ENCODE peak calls at places on chromosomes 5 and 9, in six cellular contexts. One of them, this sample, is unnamed. For H3K36me3, the result is how much of the 10 kb centered on the place peaks cover.

GRCh38 chr9:129406278-129407225 is 214.3 kb downstream of the C9orf50 start:
- DNase-seq in neural progenitor cell: no peak
- DNase-seq in Karpas-422: peak
- DNase-seq in PC-3: peak
- DNase-seq in left ventricle myocardium inferior: peak
- DNase-seq in GM12878: no peak
- DNase-seq in this sample: peak

GRCh38 chr5:73272351-73272750 is 99.4 kb downstream of the TMEM174 start:
- DNase-seq in PC-3: no peak
- DNase-seq in GM12878: no peak
- DNase-seq in neural progenitor cell: no peak
- DNase-seq in Karpas-422: no peak
- DNase-seq in left ventricle myocardium inferior: no peak
- DNase-seq in this sample: no peak

GRCh38 chr5:38997579-38997978 is 76.6 kb downstream of the RICTOR start:
- DNase-seq in GM12878: no peak
- DNase-seq in neural progenitor cell: peak
- DNase-seq in Karpas-422: no peak
- DNase-seq in left ventricle myocardium inferior: no peak
- DNase-seq in PC-3: no peak
- DNase-seq in this sample: no peak

GRCh38 chr5:57231607-57232006 is 57.7 kb downstream of the GPBP1 start:
- DNase-seq in GM12878: no peak
- DNase-seq in left ventricle myocardium inferior: no peak
- DNase-seq in Karpas-422: no peak
- DNase-seq in neural progenitor cell: no peak
- DNase-seq in PC-3: no peak
- DNase-seq in this sample: no peak

GRCh38 chr5:74636149-74636548 is 4.4 kb downstream of the ENC1 start:
- DNase-seq in neural progenitor cell: no peak
- DNase-seq in Karpas-422: no peak
- DNase-seq in GM12878: no peak
- DNase-seq in PC-3: no peak
- DNase-seq in left ventricle myocardium inferior: no peak
- DNase-seq in this sample: no peak

GRCh38 chr5:159095218-159095617 is 4.5 kb downstream of the EBF1 start:
- DNase-seq in left ventricle myocardium inferior: no peak
- DNase-seq in neural progenitor cell: peak
- DNase-seq in PC-3: no peak
- DNase-seq in Karpas-422: peak
- DNase-seq in GM12878: no peak
- DNase-seq in this sample: no peak

GRCh38 chr9:98251554-98251953 is 3.9 kb downstream of the TBC1D2 start:
- DNase-seq in PC-3: peak
- DNase-seq in left ventricle myocardium inferior: no peak
- DNase-seq in GM12878: no peak
- DNase-seq in neural progenitor cell: no peak
- DNase-seq in Karpas-422: no peak
- DNase-seq in this sample: no peak

GRCh38 chr5:15002791-15003190 is 131.2 kb upstream of the ANKH start:
- DNase-seq in PC-3: no peak
- DNase-seq in GM12878: no peak
- DNase-seq in neural progenitor cell: no peak
- DNase-seq in Karpas-422: no peak
- DNase-seq in left ventricle myocardium inferior: no peak
- DNase-seq in this sample: no peak

GRCh38 chr5:141734501-141735231 is 52.6 kb upstream of the ARAP3 start:
- DNase-seq in PC-3: peak
- DNase-seq in GM12878: no peak
- DNase-seq in Karpas-422: peak
- DNase-seq in neural progenitor cell: peak
- DNase-seq in left ventricle myocardium inferior: no peak
- DNase-seq in this sample: no peak

GRCh38 chr5:62197697-62198096 is 108.3 kb upstream of the KIF2A start:
- DNase-seq in PC-3: no peak
- DNase-seq in neural progenitor cell: no peak
- DNase-seq in Karpas-422: no peak
- DNase-seq in GM12878: no peak
- DNase-seq in left ventricle myocardium inferior: no peak
- DNase-seq in this sample: no peak

GRCh38 chr9:95088421-95089161 is 228.9 kb downstream of the FANCC start:
- DNase-seq in Karpas-422: no peak
- DNase-seq in neural progenitor cell: peak
- DNase-seq in PC-3: no peak
- DNase-seq in GM12878: no peak
- DNase-seq in left ventricle myocardium inferior: no peak
- DNase-seq in this sample: no peak

GRCh38 chr5:179263391-179264052 is 81.7 kb downstream of the ADAMTS2 start:
- DNase-seq in left ventricle myocardium inferior: peak
- DNase-seq in Karpas-422: no peak
- DNase-seq in neural progenitor cell: no peak
- DNase-seq in PC-3: no peak
- DNase-seq in GM12878: no peak
- DNase-seq in this sample: peak

GRCh38 chr9:4620881-4621555 is 41.1 kb upstream of the PLPP6 start:
- DNase-seq in left ventricle myocardium inferior: no peak
- DNase-seq in Karpas-422: no peak
- DNase-seq in GM12878: no peak
- DNase-seq in neural progenitor cell: peak
- DNase-seq in PC-3: no peak
- DNase-seq in this sample: no peak

GRCh38 chr5:14156611-14157493 is 13.7 kb downstream of the TRIO start:
- DNase-seq in neural progenitor cell: no peak
- DNase-seq in GM12878: peak
- DNase-seq in PC-3: peak
- DNase-seq in left ventricle myocardium inferior: no peak
- DNase-seq in Karpas-422: no peak
- DNase-seq in this sample: peak

GRCh38 chr5:54736003-54736797 is 218.6 kb downstream of the SNX18 start:
- DNase-seq in neural progenitor cell: no peak
- DNase-seq in left ventricle myocardium inferior: no peak
- DNase-seq in Karpas-422: no peak
- DNase-seq in GM12878: no peak
- DNase-seq in PC-3: no peak
- DNase-seq in this sample: no peak

GRCh38 chr5:54520438-54520846 is 2.9 kb downstream of the SNX18 start:
- DNase-seq in Karpas-422: no peak
- DNase-seq in PC-3: peak
- DNase-seq in left ventricle myocardium inferior: no peak
- DNase-seq in neural progenitor cell: no peak
- DNase-seq in GM12878: no peak
- DNase-seq in this sample: no peak

GRCh38 chr9:74556685-74557084 is 59.5 kb downstream of the RORB start:
- DNase-seq in GM12878: no peak
- DNase-seq in PC-3: no peak
- DNase-seq in neural progenitor cell: no peak
- DNase-seq in Karpas-422: no peak
- DNase-seq in left ventricle myocardium inferior: no peak
- DNase-seq in this sample: no peak

GRCh38 chr5:79493596-79494343 is 20.2 kb downstream of the HOMER1 start:
- DNase-seq in PC-3: no peak
- DNase-seq in Karpas-422: no peak
- DNase-seq in neural progenitor cell: no peak
- DNase-seq in GM12878: no peak
- DNase-seq in left ventricle myocardium inferior: no peak
- DNase-seq in this sample: no peak

GRCh38 chr9:24616858-24617257 is 71.2 kb upstream of the IZUMO3 start:
- DNase-seq in left ventricle myocardium inferior: no peak
- DNase-seq in neural progenitor cell: no peak
- DNase-seq in Karpas-422: no peak
- DNase-seq in PC-3: no peak
- DNase-seq in GM12878: no peak
- DNase-seq in this sample: no peak

GRCh38 chr5:74641014-74641777 is 668 bp upstream of the ENC1 start:
- DNase-seq in Karpas-422: no peak
- DNase-seq in PC-3: peak
- DNase-seq in GM12878: no peak
- DNase-seq in neural progenitor cell: peak
- DNase-seq in left ventricle myocardium inferior: peak
- DNase-seq in this sample: peak

DNA sequence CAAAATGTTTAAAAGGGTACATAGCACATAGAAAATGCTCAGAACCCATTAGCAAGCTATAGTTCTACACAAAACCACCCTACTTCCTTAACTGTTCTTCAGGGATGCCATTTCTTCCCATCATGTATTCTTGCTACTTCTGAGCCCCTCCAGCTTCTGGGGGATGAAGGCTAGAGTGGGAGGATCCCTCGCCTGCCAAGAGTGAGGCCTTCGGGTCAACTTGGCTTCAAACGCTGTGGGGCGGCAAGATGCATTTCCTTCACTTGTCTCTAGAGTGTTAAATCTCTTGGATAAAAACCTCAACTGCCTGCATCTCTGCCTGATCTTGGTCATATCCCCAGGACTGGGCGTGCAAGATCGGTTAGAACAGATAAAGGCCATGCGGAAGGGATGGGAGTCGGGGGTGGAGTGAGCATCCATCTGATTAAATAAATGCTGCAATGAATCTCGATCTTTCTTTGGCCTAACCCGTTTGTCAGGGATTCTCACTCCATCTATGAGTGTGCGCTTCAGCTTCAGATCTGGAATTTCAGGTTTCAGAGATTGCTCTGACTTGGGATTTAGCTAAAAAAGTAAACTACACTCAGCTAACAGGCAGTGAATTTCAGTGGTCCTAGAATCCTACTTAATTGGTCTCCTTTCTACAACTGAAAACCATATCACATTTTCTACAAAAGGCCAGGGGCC is 118.0 kb upstream of the PANK3 start:
- DNase-seq in neural progenitor cell: no peak
- DNase-seq in GM12878: no peak
- DNase-seq in PC-3: peak
- DNase-seq in left ventricle myocardium inferior: no peak
- DNase-seq in Karpas-422: no peak
- DNase-seq in this sample: peak
- H3K27ac ChIP-seq in neural progenitor cell: no peak
- H3K27ac ChIP-seq in GM12878: no peak
- H3K27ac ChIP-seq in PC-3: no peak
- H3K27ac ChIP-seq in left ventricle myocardium inferior: no peak
- H3K27ac ChIP-seq in Karpas-422: no peak
- H3K27ac ChIP-seq in this sample: no peak

GRCh38 chr5:32388429-32389111 is 56.0 kb downstream of the ZFR start:
- DNase-seq in Karpas-422: no peak
- DNase-seq in left ventricle myocardium inferior: no peak
- DNase-seq in PC-3: peak
- DNase-seq in neural progenitor cell: no peak
- DNase-seq in GM12878: no peak
- DNase-seq in this sample: no peak

GRCh38 chr5:32392039-32392438 is 52.5 kb downstream of the ZFR start:
- DNase-seq in Karpas-422: no peak
- DNase-seq in PC-3: no peak
- DNase-seq in neural progenitor cell: no peak
- DNase-seq in GM12878: no peak
- DNase-seq in left ventricle myocardium inferior: no peak
- DNase-seq in this sample: no peak

GRCh38 chr5:32387176-32387575 is 57.4 kb downstream of the ZFR start:
- DNase-seq in GM12878: no peak
- DNase-seq in PC-3: no peak
- DNase-seq in Karpas-422: no peak
- DNase-seq in neural progenitor cell: no peak
- DNase-seq in left ventricle myocardium inferior: no peak
- DNase-seq in this sample: no peak

GRCh38 chr5:32387841-32388240 is 56.7 kb downstream of the ZFR start:
- DNase-seq in neural progenitor cell: no peak
- DNase-seq in GM12878: no peak
- DNase-seq in PC-3: no peak
- DNase-seq in left ventricle myocardium inferior: no peak
- DNase-seq in Karpas-422: no peak
- DNase-seq in this sample: no peak

GRCh38 chr5:32390819-32391591 is 53.5 kb downstream of the ZFR start:
- DNase-seq in GM12878: no peak
- DNase-seq in Karpas-422: no peak
- DNase-seq in PC-3: no peak
- DNase-seq in left ventricle myocardium inferior: no peak
- DNase-seq in neural progenitor cell: no peak
- DNase-seq in this sample: no peak
- H3K36me3 ChIP-seq in GM12878: under half
- H3K36me3 ChIP-seq in Karpas-422: half or more
- H3K36me3 ChIP-seq in PC-3: half or more
- H3K36me3 ChIP-seq in left ventricle myocardium inferior: half or more
- H3K36me3 ChIP-seq in neural progenitor cell: under half
- H3K36me3 ChIP-seq in this sample: half or more

GRCh38 chr5:53031695-53032096 is 42.5 kb downstream of the ITGA2 start:
- DNase-seq in GM12878: no peak
- DNase-seq in Karpas-422: no peak
- DNase-seq in left ventricle myocardium inferior: no peak
- DNase-seq in neural progenitor cell: no peak
- DNase-seq in PC-3: peak
- DNase-seq in this sample: no peak

GRCh38 chr5:53029608-53030007 is 40.5 kb downstream of the ITGA2 start:
- DNase-seq in neural progenitor cell: no peak
- DNase-seq in PC-3: peak
- DNase-seq in Karpas-422: no peak
- DNase-seq in GM12878: no peak
- DNase-seq in left ventricle myocardium inferior: no peak
- DNase-seq in this sample: no peak

GRCh38 chr5:53027913-53028312 is 38.8 kb downstream of the ITGA2 start:
- DNase-seq in neural progenitor cell: no peak
- DNase-seq in GM12878: no peak
- DNase-seq in left ventricle myocardium inferior: peak
- DNase-seq in PC-3: peak
- DNase-seq in Karpas-422: no peak
- DNase-seq in this sample: peak

GRCh38 chr5:53032188-53032587 is 43.0 kb downstream of the ITGA2 start:
- DNase-seq in GM12878: no peak
- DNase-seq in Karpas-422: no peak
- DNase-seq in left ventricle myocardium inferior: no peak
- DNase-seq in PC-3: no peak
- DNase-seq in neural progenitor cell: no peak
- DNase-seq in this sample: no peak

DNA sequence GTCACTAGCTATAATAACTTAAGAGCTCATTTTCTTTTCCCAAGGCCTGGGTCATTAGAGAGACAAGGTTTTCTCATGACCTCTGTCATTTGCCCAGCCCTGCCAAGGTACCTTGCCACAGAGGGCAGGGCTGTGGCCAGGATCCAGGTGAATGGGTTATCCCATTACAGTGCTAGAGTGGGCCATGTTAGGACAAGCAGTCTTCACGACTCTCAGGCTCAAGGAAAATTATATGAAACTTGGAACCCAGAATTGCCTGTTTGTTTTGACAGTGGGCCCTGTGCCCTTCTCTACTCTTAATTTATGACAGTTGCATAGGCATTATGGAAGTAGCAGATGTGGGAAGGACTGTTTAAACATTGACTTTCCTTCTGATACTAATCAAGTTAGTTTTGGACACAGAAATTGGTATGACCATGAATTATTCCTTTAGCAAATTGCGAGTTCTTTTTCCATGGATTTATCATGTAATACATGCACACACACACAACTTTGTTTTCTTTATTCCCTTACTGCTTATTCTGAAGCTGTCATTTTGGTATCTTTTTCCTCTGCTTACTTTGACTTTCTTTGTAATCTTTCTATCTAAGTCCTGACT is 41.8 kb downstream of the ITGA2 start:
- DNase-seq in Karpas-422: no peak
- DNase-seq in left ventricle myocardium inferior: no peak
- DNase-seq in PC-3: no peak
- DNase-seq in neural progenitor cell: no peak
- DNase-seq in GM12878: no peak
- DNase-seq in this sample: no peak
- H3K27ac ChIP-seq in Karpas-422: no peak
- H3K27ac ChIP-seq in left ventricle myocardium inferior: peak
- H3K27ac ChIP-seq in PC-3: peak
- H3K27ac ChIP-seq in neural progenitor cell: no peak
- H3K27ac ChIP-seq in GM12878: no peak
- H3K27ac ChIP-seq in this sample: no peak

GRCh38 chr9:120394058-120394669 is 185.8 kb downstream of the CDK5RAP2 start:
- DNase-seq in Karpas-422: no peak
- DNase-seq in PC-3: peak
- DNase-seq in neural progenitor cell: no peak
- DNase-seq in GM12878: no peak
- DNase-seq in left ventricle myocardium inferior: no peak
- DNase-seq in this sample: no peak
- H3K36me3 ChIP-seq in Karpas-422: under half
- H3K36me3 ChIP-seq in PC-3: under half
- H3K36me3 ChIP-seq in neural progenitor cell: under half
- H3K36me3 ChIP-seq in GM12878: under half
- H3K36me3 ChIP-seq in left ventricle myocardium inferior: half or more
- H3K36me3 ChIP-seq in this sample: half or more